ENCODE peak calls at places on chromosome X, in six cellular contexts. T is AG09309; X is CD4-positive, CD25-positive, alpha-beta regulatory T cell; C is right cardiac atrium; P is heart left ventricle; W is AG04450. K is an unnamed sample.

GRCh38 chrX:131675596-131676194 is 131.8 kb downstream of the OR13H1 start:
- DNase-seq in T (no peak), X (peak; percentile 7), C (no peak), P (no peak), W (no peak), K (no peak)

GRCh38 chrX:68571292-68572256 is 72.7 kb downstream of the YIPF6 start:
- DNase-seq in T (peak; percentile 28), X (peak; percentile 20), C (no peak), P (no peak), W (peak; percentile 6), K (peak; percentile 51)

GRCh38 chrX:16807548-16807947 is 21.3 kb downstream of the TXLNG start:
- DNase-seq in T (no peak), X (no peak), C (no peak), P (no peak), W (no peak), K (no peak)

GRCh38 chrX:8864151-8864550 is 63.0 kb upstream of the FAM9A start:
- DNase-seq in T (no peak), X (no peak), C (no peak), P (no peak), W (no peak), K (no peak)

GRCh38 chrX:18833071-18833731 is 125.8 kb downstream of the PPEF1 start:
- DNase-seq in T (peak; percentile 4), X (no peak), C (peak; percentile 68), P (peak; percentile 58), W (no peak), K (peak; percentile 18)

GRCh38 chrX:111560801-111561200 is 49.4 kb downstream of the SERTM2 start:
- DNase-seq in T (no peak), X (no peak), C (no peak), P (no peak), W (no peak), K (no peak)

GRCh38 chrX:128365523-128365922 is 313.3 kb upstream of the ACTRT1 start:
- DNase-seq in T (no peak), X (no peak), C (no peak), P (no peak), W (no peak), K (no peak)

GRCh38 chrX:97854071-97854470 is 970.4 kb downstream of the RPA4 start:
- DNase-seq in T (no peak), X (no peak), C (no peak), P (no peak), W (no peak), K (no peak)

GRCh38 chrX:130975947-130976346 is 72.9 kb upstream of the ENOX2 start:
- DNase-seq in T (peak; percentile 5), X (peak; percentile 32), C (no peak), P (no peak), W (peak; percentile 0), K (no peak)

GRCh38 chrX:105821471-105822081 is 763 bp upstream of the NRK start:
- DNase-seq in T (no peak), X (no peak), C (no peak), P (no peak), W (peak; percentile 4), K (peak; percentile 23)
- H3K4me3 ChIP-seq in T (no peak overlapping the region), X (no peak overlapping the region), C (peak overlapping the region; percentile 26), P (peak overlapping the region; percentile 41), W (peak overlapping the region; percentile 51), K (peak overlapping the region; percentile 56)

DNA sequence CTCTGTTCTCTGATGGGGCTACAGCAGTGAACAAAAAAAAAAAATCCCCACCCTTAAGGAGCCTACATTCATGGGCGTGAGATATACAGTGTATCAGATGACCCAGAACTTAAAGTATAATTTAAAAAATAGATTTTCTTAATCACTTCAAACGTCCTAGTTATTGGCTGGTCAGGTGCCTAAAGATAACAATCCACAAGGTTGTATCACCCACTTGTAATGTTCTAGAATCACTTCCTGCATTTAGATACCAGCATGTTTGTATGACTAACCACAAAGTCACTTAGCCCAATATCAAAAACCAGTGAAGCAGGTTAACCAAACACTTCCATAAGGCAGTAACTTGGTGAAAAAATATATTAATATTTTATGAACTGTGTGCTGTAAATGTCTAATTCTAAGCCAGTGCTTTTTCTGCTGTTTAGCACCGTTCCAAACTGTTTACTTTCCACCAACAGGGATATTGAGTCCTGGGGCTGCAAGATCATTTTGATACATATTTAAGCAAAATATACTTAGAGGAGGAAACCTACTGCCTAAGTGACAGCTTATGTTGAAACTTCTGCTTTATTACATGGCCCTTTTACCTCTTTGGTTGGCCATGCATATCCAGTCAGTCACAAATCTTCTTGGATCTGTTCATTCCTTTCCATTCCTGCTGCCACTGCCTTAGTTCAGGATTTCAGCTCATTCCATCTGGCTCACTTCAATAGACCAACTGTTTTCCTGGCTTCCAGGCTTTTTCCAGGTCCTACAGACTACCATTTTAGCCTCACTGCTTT is 43.3 kb downstream of the CD40LG start:
- DNase-seq in T (no peak), X (peak; percentile 37), C (no peak), P (no peak), W (no peak), K (no peak)
- H3K4me3 ChIP-seq in T (no peak overlapping the region), X (peak overlapping the region; percentile 19), C (no peak overlapping the region), P (no peak overlapping the region), W (no peak overlapping the region), K (no peak overlapping the region)

GRCh38 chrX:107826286-107827136 is 845 bp downstream of the MID2 start:
- DNase-seq in T (no peak), X (peak; percentile 41), C (peak; percentile 37), P (peak; percentile 32), W (no peak), K (no peak)
- H3K4me3 ChIP-seq in T (peak overlapping the region; percentile 34), X (peak overlapping the region; percentile 57), C (peak overlapping the region; percentile 52), P (peak overlapping the region; percentile 55), W (peak overlapping the region; percentile 45), K (peak overlapping the region; percentile 50)

DNA sequence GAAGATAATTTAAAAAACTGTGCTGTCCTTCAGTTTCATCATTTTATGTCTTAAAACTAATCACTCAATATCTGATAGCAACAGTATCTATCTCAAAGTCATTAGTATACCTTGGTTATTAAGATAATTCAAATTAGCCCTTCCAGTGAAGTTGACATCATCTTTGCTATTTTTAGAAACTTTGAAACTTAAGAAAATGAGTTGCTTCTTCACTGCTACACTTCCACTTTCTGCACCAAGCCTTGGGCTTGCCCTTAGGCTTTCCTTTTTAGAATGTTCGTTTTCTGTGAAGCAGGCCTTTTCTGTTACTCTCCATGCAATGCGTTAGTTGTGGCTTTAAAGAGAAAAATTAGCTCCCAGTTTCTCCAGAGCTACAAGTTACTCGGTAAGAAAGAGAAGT is 4.4 kb upstream of the VAMP7 start:
- DNase-seq in T (no peak), X (no peak), C (no peak), P (no peak), W (no peak), K (no peak)
- H3K4me3 ChIP-seq in T (no peak overlapping the region), X (no peak overlapping the region), C (no peak overlapping the region), P (no peak overlapping the region), W (no peak overlapping the region), K (no peak overlapping the region)

DNA sequence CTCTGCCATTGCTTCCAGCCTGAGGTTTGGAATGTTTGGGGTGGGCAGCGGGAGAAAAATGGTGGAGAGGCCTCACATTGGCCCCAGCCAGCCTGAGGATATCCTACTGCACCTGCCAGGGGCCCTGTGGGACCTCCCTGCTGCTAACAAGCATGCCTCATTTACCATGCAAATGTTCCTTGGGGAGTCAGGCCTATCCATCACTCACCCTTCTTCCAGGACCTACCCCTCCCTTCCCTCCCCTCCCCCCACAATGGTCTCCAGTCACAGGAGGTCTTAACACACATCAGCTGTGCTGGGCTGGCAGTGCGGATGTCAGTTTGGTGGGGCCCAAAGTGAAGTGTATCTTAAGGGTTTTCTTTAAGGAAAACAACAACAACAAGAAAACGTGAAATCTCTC is 139.2 kb downstream of the SHOX start:
- DNase-seq in T (no peak), X (no peak), C (no peak), P (no peak), W (no peak), K (no peak)
- H3K4me3 ChIP-seq in T (no peak overlapping the region), X (no peak overlapping the region), C (no peak overlapping the region), P (no peak overlapping the region), W (no peak overlapping the region), K (no peak overlapping the region)

GRCh38 chrX:48523682-48524081 is 2.1 kb downstream of the EBP start:
- DNase-seq in T (no peak), X (no peak), C (no peak), P (no peak), W (no peak), K (no peak)
- H3K4me3 ChIP-seq in T (no peak overlapping the region), X (no peak overlapping the region), C (no peak overlapping the region), P (no peak overlapping the region), W (no peak overlapping the region), K (no peak overlapping the region)

GRCh38 chrX:73561791-73562190 is 1.2 kb upstream of the CHIC1 start:
- DNase-seq in T (no peak), X (no peak), C (no peak), P (no peak), W (no peak), K (no peak)
- H3K4me3 ChIP-seq in T (no peak overlapping the region), X (peak overlapping the region; percentile 93), C (no peak overlapping the region), P (peak overlapping the region; percentile 62), W (no peak overlapping the region), K (no peak overlapping the region)

DNA sequence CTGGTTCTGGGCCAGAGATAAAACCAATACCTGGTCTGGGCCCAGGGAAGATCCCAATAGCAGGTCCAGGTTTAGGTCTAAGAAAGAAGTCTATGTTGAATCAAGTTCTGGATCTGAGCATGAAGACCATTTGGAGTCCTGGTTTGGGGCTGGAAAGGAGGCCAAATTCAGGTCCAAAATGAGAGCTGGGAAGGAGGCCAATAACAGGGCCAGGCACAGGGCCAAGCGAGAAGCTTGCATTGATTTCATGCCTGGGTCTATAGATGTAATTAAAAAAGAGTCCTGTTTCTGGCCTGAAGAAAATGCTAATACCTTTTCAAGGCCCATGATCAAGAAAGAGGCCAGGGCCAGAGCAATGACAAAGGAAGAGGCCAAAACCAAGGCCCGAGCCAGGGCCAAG is 3.4 kb downstream of the GPRASP1 start:
- DNase-seq in T (no peak), X (no peak), C (no peak), P (no peak), W (no peak), K (no peak)
- H3K4me3 ChIP-seq in T (no peak overlapping the region), X (no peak overlapping the region), C (no peak overlapping the region), P (no peak overlapping the region), W (no peak overlapping the region), K (no peak overlapping the region)

GRCh38 chrX:71177327-71177726 is 32.7 kb downstream of the NLGN3 start:
- DNase-seq in T (no peak), X (no peak), C (no peak), P (no peak), W (no peak), K (no peak)

GRCh38 chrX:71178908-71179307 is 34.3 kb downstream of the NLGN3 start:
- DNase-seq in T (peak; percentile 16), X (peak; percentile 73), C (no peak), P (no peak), W (peak; percentile 27), K (no peak)

GRCh38 chrX:71173440-71173839 is 28.8 kb downstream of the NLGN3 start:
- DNase-seq in T (no peak), X (no peak), C (no peak), P (no peak), W (no peak), K (no peak)

GRCh38 chrX:71174795-71175194 is 30.2 kb downstream of the NLGN3 start:
- DNase-seq in T (no peak), X (no peak), C (no peak), P (no peak), W (no peak), K (no peak)

DNA sequence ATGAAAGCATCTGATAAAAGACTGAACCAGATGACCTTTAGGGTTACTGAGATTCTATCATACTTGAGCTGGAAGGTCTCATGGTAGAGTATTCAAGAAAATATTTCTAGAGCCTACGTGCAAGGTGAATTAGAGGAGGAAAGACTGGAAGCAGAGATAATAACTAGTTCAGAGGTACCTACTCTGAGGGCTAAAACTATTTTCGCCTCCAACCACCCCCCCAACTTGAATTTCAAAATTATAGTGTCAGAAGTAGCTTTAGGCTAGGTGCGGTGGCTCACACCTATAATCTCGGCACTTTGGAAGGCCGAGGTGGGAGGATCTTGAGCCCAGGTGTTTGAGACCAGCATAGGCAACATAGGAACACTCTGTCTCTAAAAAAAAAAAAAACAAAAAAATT is 30.9 kb downstream of the NLGN3 start:
- DNase-seq in T (no peak), X (no peak), C (no peak), P (no peak), W (no peak), K (no peak)
- H3K4me3 ChIP-seq in T (no peak overlapping the region), X (no peak overlapping the region), C (no peak overlapping the region), P (no peak overlapping the region), W (no peak overlapping the region), K (no peak overlapping the region)